ENCODE peak calls at places on chromosomes 11 and 22, in ten cellular contexts. Z is tibial nerve, G is Peyer's patch, T is heart left ventricle, P is K562, A is body of pancreas, W is testis, C is esophagus squamous epithelium, X is adrenal gland, F is endothelial cell of umbilical vein. S is an unnamed sample. For H3K27me3, the result is how much of the 10 kb centered on the place peaks cover.

GRCh38 chr11:105609341-105609781 is 512 bp upstream of the GRIA4 start:
- DNase-seq in F (peak), X (no peak), Z (no peak), G (peak), W (peak), P (peak), A (no peak), T (no peak), C (no peak), S (no peak)

GRCh38 chr22:37267661-37268413 is 14.5 kb upstream of the CYTH4 start:
- DNase-seq in C (no peak), X (no peak), A (no peak), F (no peak), G (no peak), Z (no peak), T (no peak), W (no peak), P (no peak), S (no peak)

GRCh38 chr11:28833169-28833568 is 725.0 kb downstream of the METTL15 start:
- DNase-seq in P (no peak), G (no peak), T (no peak), A (no peak), X (no peak), Z (no peak), F (no peak), C (no peak), W (no peak), S (no peak)

GRCh38 chr22:19554834-19555404 is 30.7 kb upstream of the CLDN5 start:
- DNase-seq in F (peak), G (peak), T (no peak), P (peak), C (no peak), Z (no peak), X (peak), A (no peak), W (no peak), S (no peak)

GRCh38 chr22:39308614-39309363 is 10.6 kb downstream of the RPL3 start:
- DNase-seq in T (no peak), W (no peak), A (no peak), Z (peak), C (no peak), X (peak), G (peak), P (no peak), F (peak), S (peak)

GRCh38 chr11:2847511-2847910 is 38.1 kb downstream of the CDKN1C start:
- DNase-seq in G (no peak), F (no peak), A (no peak), Z (no peak), C (no peak), T (no peak), X (no peak), P (no peak), W (no peak), S (no peak)

GRCh38 chr11:11553595-11553994 is 68.2 kb downstream of the GALNT18 start:
- DNase-seq in W (peak), A (no peak), C (no peak), F (no peak), P (no peak), X (peak), T (no peak), G (no peak), Z (no peak), S (no peak)

GRCh38 chr11:61119571-61119970 is 17.3 kb downstream of the CD5 start:
- DNase-seq in X (no peak), W (no peak), F (no peak), P (no peak), C (no peak), T (no peak), Z (no peak), A (no peak), G (no peak), S (no peak)

GRCh38 chr11:19938051-19938856 is 222.0 kb downstream of the DBX1 start:
- DNase-seq in A (peak), X (peak), C (no peak), W (peak), F (peak), Z (peak), T (no peak), P (peak), G (peak), S (no peak)

GRCh38 chr11:128871165-128871564 is 4.1 kb upstream of the KCNJ1 start:
- DNase-seq in C (no peak), P (no peak), X (no peak), Z (no peak), A (no peak), G (no peak), T (no peak), W (no peak), F (no peak), S (no peak)
- H3K4me3 ChIP-seq in C (no peak), P (no peak), X (no peak), Z (no peak), A (no peak), G (no peak), T (no peak), W (no peak), F (no peak), S (no peak)

GRCh38 chr11:111353776-111354600 is 25.1 kb downstream of the POU2AF1 start:
- DNase-seq in A (no peak), Z (no peak), F (no peak), X (no peak), G (no peak), T (no peak), P (no peak), C (no peak), W (no peak), S (no peak)
- TF ChIP-seq POLR2A in A (no peak), Z (no peak), F (no peak), X (no peak), G (no peak), T (no peak), P (no peak), C (no peak), W (no peak), S (no peak)

GRCh38 chr11:64288353-64288750 is 2.7 kb downstream of the GPR137 start:
- DNase-seq in C (no peak), G (no peak), Z (no peak), X (no peak), F (no peak), W (no peak), T (peak), A (no peak), P (no peak), S (no peak)
- H3K27me3 ChIP-seq in C (under half), G (under half), Z (under half), X (under half), F (under half), W (under half), T (under half), A (under half), P (under half), S (under half)

GRCh38 chr11:340539-341512 is 20.2 kb upstream of the IFITM3 start:
- DNase-seq in G (no peak), C (no peak), P (no peak), T (no peak), F (no peak), W (no peak), X (no peak), Z (no peak), A (no peak), S (no peak)

GRCh38 chr11:336666-337002 is 16.0 kb upstream of the IFITM3 start:
- DNase-seq in C (no peak), X (no peak), P (no peak), G (peak), F (peak), W (no peak), A (no peak), T (no peak), Z (no peak), S (no peak)

GRCh38 chr11:342328-342727 is 21.7 kb upstream of the IFITM3 start:
- DNase-seq in P (no peak), Z (no peak), C (no peak), F (no peak), A (no peak), W (no peak), X (no peak), T (no peak), G (no peak), S (no peak)

GRCh38 chr11:337711-338110 is 17.1 kb upstream of the IFITM3 start:
- DNase-seq in Z (no peak), T (no peak), C (no peak), W (no peak), F (no peak), A (no peak), X (no peak), P (no peak), G (peak), S (no peak)

GRCh38 chr11:339963-340362 is 19.3 kb upstream of the IFITM3 start:
- DNase-seq in F (no peak), X (no peak), T (no peak), C (no peak), Z (no peak), W (no peak), P (no peak), A (no peak), G (no peak), S (no peak)
- H3K4me3 ChIP-seq in F (no peak), X (no peak), T (no peak), C (no peak), Z (no peak), W (no peak), P (no peak), A (no peak), G (no peak), S (no peak)

GRCh38 chr22:18059473-18059872 is 18.3 kb upstream of the PEX26 start:
- DNase-seq in F (no peak), C (no peak), T (no peak), W (no peak), X (no peak), G (no peak), A (no peak), Z (no peak), P (no peak), S (no peak)

GRCh38 chr22:18058770-18059169 is 19.0 kb upstream of the PEX26 start:
- DNase-seq in Z (no peak), F (no peak), C (no peak), X (no peak), G (no peak), W (no peak), A (no peak), P (no peak), T (no peak), S (no peak)

GRCh38 chr22:18056802-18057474 is 20.9 kb upstream of the PEX26 start:
- DNase-seq in T (no peak), G (peak), Z (no peak), W (no peak), P (no peak), A (no peak), X (peak), F (no peak), C (no peak), S (no peak)

GRCh38 chr22:18056161-18056666 is 21.6 kb upstream of the PEX26 start:
- DNase-seq in X (peak), T (no peak), G (peak), F (peak), Z (no peak), P (peak), A (peak), W (no peak), C (no peak), S (no peak)

DNA sequence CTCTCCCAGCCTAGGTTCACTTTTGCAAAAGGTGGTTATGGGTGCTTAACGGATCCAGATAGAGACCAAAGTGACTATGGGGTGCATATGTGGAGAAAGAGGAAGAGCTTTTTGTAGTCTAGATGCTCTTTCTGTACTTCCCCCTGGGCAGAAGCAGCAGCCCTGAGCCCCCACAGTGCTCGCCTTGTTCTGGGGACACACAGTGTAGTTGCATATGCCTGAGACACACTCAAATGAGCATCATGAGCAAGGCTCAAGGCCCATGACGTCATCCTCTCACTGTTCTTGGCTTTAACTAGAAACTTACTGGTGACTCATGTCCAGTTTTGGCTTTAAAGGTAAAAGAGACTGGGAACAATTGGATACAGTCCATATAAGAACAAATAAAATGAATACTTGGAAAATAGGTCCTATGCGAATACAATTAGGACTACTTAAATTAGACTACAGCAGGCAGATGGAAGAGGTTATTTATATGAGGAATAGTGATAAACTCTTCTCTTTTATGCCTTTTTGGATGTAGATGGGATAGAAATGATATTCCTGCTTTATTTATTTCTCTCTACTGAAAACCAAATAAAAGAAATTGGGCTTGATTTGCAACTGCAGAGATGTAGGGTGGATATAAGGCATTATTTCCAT is 20.1 kb upstream of the PEX26 start:
- DNase-seq in F (peak), W (peak), C (peak), P (peak), G (peak), X (peak), T (peak), A (peak), Z (peak), S (peak)
- TF ChIP-seq POLR2A in F (no peak), W (no peak), C (no peak), P (no peak), G (no peak), X (peak), T (no peak), A (no peak), Z (no peak), S (no peak)

GRCh38 chr11:121109916-121110656 is 9.0 kb downstream of the TECTA start:
- DNase-seq in P (no peak), F (no peak), C (no peak), W (no peak), T (no peak), Z (no peak), A (no peak), G (no peak), X (no peak), S (no peak)
- H3K27me3 ChIP-seq in P (under half), F (under half), C (under half), W (under half), T (under half), Z (under half), A (under half), G (under half), X (under half), S (under half)

DNA sequence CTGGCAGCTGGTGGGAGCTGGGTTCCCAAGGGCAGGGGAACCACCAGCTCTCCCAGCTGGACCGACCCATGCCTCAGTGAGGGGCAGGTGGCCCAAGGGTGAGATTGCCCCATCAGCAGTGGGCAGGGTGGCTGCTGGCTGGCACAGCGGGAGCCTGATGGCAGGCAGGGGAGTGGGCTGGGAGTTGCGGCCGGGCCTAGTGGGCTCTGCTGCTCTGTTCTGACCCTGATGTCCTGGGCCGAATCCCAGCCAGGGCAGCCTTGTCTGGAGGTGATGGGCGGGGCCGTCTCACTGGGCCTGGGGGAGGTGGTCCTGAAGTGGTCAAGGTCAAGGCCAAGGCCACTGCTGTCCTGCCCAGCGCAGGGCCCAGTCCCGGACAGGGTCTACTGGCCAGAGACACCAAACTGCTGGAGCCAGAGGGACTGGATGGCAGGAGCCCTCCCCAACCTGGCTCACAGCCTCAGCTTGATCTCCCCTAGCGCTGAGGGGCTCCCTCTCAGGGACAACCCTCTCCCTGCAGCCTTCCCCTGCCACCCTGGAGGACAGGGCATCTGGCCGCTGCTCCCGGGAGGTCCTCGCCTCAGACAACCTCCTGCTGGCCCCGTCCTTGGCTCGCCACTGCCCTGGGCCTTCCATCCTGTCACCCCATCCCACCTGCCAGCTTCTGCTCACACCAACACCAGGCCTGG is 26.5 kb upstream of the PPARA start:
- DNase-seq in X (no peak), C (no peak), Z (no peak), F (no peak), T (no peak), G (no peak), P (no peak), W (no peak), A (no peak), S (no peak)
- H3K4me3 ChIP-seq in X (no peak), C (no peak), Z (no peak), F (no peak), T (no peak), G (no peak), P (no peak), W (no peak), A (no peak), S (no peak)